ENCODE peak calls at places on chromosomes 5 and 9, in four cellular contexts. D is CD4-positive, CD25-positive, alpha-beta regulatory T cell; X is IMR-90; W is Jurkat, Clone E6-1. B is an unnamed sample.

GRCh38 chr5:131198625-131199024 is 27.9 kb downstream of the LYRM7 start:
- DNase-seq in D (no peak), X (peak; percentile 78), W (no peak), B (no peak)

GRCh38 chr5:146103594-146103993 is 1.8 kb downstream of the PLAC8L1 start:
- DNase-seq in D (no peak), X (no peak), W (no peak), B (no peak)

GRCh38 chr9:78303377-78304062 is 6.6 kb downstream of the PSAT1 start:
- DNase-seq in D (no peak), X (no peak), W (no peak), B (no peak)

GRCh38 chr9:21081451-21081850 is 3.7 kb upstream of the IFNB1 start:
- DNase-seq in D (no peak), X (no peak), W (no peak), B (no peak)

GRCh38 chr5:141369994-141370848 is at the start of gene PCDHGB3:
- DNase-seq in D (peak; percentile 26), X (peak; percentile 74), W (no peak), B (peak; percentile 38)

GRCh38 chr9:21580636-21581353 is 98.7 kb upstream of the IFNE start:
- DNase-seq in D (no peak), X (no peak), W (no peak), B (no peak)

GRCh38 chr5:55481293-55481900 is 53.4 kb downstream of the PLPP1 start:
- DNase-seq in D (no peak), X (no peak), W (no peak), B (no peak)

GRCh38 chr5:100905259-100905914 is 2.3 kb upstream of the ST8SIA4 start:
- DNase-seq in D (peak; percentile 61), X (no peak), W (peak; percentile 85), B (peak; percentile 36)

GRCh38 chr5:75192804-75193203 is 43.9 kb downstream of the ANKRD31 start:
- DNase-seq in D (no peak), X (no peak), W (no peak), B (no peak)

GRCh38 chr5:23494558-23494957 is 12.9 kb upstream of the PRDM9 start:
- DNase-seq in D (no peak), X (no peak), W (no peak), B (no peak)

GRCh38 chr5:177378884-177379883 is 5.0 kb upstream of the SLC34A1 start:
- DNase-seq in D (peak; percentile 38), X (peak; percentile 97), W (no peak), B (no peak)

GRCh38 chr5:128276537-128277216 is 193.1 kb downstream of the SLC12A2 start:
- DNase-seq in D (no peak), X (peak; percentile 20), W (no peak), B (no peak)

GRCh38 chr5:120568716-120569115 is 104.6 kb downstream of the PRR16 start:
- DNase-seq in D (no peak), X (peak; percentile 29), W (no peak), B (no peak)

GRCh38 chr5:133399247-133399891 is 213.0 kb downstream of the FSTL4 start:
- DNase-seq in D (no peak), X (no peak), W (no peak), B (no peak)

DNA sequence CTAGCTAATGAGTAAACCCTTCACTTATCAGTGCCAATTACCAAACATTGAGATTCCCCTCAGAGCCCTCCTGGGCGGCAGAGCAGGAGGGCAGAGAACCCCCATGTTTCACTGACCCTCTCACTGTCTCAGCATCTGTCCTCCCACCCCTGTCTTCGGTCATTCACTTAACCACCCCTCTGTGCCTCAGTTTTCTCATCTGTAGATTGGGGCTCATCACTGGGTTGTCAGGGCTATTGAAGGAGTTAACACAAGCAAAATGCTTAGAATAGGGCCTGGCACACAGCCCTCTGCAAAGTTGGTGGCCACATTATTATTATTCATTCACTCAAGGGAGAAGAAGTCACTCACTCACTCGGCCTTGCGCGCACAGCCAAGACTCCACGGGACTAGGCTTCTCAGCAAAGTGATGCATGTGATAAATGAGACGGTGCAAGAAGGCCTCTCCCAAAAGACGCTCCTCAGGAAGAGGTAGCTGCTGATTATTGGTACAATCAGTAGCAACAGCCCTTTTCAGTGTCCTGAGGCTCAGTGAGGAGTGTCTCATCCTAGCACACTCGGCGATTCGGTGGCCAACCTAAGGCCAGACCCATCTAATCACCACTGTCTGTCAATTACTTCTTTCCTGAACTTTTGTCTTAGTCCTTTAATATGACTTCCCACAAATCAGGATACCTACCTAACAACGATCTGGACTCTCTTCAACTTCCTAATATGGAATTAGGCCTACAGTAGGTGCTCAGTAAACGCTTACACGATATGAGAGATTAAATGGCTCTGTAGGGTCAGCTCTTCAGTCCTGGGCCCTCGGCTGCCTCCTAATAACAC is 7.9 kb downstream of the PDGFRB start:
- DNase-seq in D (no peak), X (no peak), W (no peak), B (no peak)
- H3K4me3 ChIP-seq in D (no peak overlapping the region), X (no peak overlapping the region), W (no peak overlapping the region), B (no peak overlapping the region)

DNA sequence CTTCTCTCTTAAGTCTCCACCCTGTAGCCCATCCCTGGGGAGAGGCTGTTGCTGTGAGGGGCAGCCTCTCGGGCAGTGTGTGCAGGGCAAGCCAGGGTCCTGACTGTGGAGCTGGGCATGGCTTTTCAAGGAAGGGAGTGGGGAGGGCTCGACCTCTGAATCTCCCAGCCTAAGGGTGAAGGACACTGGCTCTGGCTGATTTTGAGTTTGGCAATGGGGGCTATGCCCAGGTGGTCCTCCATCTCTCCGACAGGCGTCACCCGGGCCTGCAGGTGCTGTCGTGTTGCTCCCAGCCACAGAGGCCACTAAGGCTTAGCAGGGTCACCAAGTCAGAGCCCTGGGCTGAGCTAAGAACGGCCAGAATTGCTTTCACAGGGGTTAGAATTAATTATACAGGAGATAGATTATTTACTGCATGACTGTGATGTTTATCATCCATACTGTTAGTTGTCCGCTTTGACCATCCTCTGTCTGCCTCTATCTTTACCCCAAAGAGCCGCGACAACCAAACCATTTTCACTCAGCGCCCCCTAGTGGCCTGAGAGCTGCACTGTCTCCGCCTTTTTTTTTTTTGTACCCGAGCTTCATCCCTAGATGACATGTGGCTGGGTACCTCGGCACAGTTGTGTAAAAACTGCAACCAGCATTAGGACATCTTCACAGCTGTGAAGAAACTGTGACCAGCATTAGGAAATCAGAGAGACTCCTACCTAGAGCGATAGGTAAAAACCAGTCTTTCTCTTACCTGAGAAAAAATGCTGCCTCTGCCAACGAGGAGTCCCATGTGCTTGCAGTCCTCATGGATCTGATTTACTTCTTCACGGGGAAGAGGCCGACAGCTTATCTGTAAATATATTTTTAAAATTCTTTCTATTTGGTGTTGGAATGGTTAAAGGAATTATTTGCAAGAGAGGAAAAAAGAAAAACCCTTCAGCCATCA is 44.5 kb downstream of the AGXT2 start:
- DNase-seq in D (peak; percentile 51), X (peak; percentile 46), W (peak; percentile 42), B (peak; percentile 32)
- H3K4me3 ChIP-seq in D (no peak overlapping the region), X (no peak overlapping the region), W (no peak overlapping the region), B (no peak overlapping the region)

GRCh38 chr5:1883120-1883924 is 597 bp upstream of the IRX4 start:
- DNase-seq in D (no peak), X (no peak), W (no peak), B (no peak)
- H3K4me3 ChIP-seq in D (no peak overlapping the region), X (no peak overlapping the region), W (no peak overlapping the region), B (no peak overlapping the region)

DNA sequence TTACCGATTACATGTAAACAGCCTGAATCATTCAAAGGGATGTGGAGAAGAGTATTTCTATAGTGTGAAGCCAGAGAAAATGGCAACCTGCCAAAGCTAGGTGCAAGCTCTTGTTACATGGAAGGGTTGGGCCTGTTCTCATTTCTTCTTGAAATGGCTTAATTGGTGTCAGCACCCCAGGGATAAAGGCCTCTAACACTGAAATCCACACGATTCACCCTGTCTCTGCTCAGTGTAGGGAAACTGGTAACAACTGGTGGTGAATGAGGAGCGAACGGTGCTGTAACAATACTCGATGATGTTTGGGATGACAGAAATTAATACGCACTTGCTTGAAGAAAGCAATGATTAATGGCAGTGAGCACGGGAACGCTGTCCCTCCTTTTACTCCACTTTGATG is 16.2 kb downstream of the PBX3 start:
- DNase-seq in D (no peak), X (peak; percentile 56), W (no peak), B (no peak)
- H3K4me3 ChIP-seq in D (no peak overlapping the region), X (no peak overlapping the region), W (no peak overlapping the region), B (no peak overlapping the region)

DNA sequence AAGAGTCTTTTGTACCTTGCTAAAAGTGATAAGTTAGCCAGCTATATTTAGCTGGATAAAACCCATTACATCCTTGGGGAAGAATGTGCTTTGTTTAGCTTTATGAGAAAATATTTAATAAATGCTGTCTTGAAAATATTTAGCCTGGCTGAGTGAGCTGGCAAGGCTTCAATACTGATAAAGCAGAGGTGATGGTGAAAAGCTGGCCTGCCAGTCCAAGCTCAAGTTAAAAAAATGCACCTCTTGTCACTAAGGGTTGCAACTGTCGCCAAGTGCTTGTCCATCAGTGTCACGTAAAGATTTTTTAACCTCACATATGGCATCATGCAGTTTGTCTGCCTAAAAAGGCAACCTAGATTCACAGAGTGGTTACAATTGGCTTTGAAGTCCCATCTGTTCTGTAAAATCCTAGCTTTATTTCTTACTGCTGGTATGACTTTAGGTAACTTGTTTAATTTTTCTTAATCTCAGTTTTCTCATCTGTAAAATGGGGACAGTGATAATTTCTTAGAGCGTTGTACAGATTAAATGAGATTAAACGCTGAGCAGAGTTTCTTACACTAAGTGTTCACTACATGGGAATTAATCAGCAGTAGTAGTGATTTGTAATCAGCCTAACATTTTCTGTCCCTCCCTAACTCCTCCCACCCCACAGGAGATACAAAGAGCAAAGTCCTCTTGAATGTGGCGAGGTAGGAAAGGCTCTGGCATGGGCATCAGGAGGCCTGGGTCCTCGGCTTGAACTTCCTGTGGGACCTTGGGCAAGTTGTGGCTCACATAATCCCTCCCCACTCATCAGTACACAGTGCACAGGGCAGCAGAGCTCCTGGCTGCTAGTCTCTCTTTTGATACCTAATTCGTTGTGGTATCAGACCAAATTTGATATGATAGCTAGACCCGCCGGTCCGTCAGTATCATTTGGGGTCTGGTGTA is 48.7 kb downstream of the PIK3R1 start:
- DNase-seq in D (no peak), X (peak; percentile 81), W (peak; percentile 68), B (no peak)
- H3K4me3 ChIP-seq in D (no peak overlapping the region), X (no peak overlapping the region), W (no peak overlapping the region), B (no peak overlapping the region)

GRCh38 chr9:136058152-136058483 is 37.0 kb downstream of the NACC2 start:
- DNase-seq in D (no peak), X (no peak), W (no peak), B (no peak)

GRCh38 chr9:136056546-136057235 is 38.4 kb downstream of the NACC2 start:
- DNase-seq in D (no peak), X (no peak), W (no peak), B (no peak)

GRCh38 chr9:136058801-136059302 is 36.2 kb downstream of the NACC2 start:
- DNase-seq in D (no peak), X (no peak), W (no peak), B (no peak)

GRCh38 chr9:136055715-136056545 is 39.2 kb downstream of the NACC2 start:
- DNase-seq in D (peak; percentile 23), X (no peak), W (no peak), B (no peak)

GRCh38 chr9:136057236-136058151 is 37.6 kb downstream of the NACC2 start:
- DNase-seq in D (no peak), X (no peak), W (no peak), B (no peak)
- H3K4me3 ChIP-seq in D (no peak overlapping the region), X (no peak overlapping the region), W (no peak overlapping the region), B (no peak overlapping the region)

DNA sequence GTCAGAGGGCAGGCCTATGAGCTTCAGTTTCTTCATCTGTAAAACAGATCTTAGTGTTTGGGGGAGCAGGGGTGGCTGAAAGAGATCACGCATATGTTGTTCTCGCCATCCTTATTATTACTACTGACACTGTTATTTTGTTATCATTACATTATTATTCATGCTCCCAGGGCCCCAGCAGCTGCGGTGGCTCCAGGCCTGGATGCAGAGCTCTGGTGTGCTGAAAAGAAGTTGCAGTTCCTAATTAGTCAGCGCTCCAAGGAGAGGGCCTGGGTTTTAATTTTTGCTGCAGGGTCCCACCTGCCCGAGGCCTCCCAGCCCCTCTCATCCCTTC is 19.5 kb downstream of the CXXC5 start:
- DNase-seq in D (no peak), X (peak; percentile 60), W (no peak), B (no peak)
- H3K4me3 ChIP-seq in D (peak overlapping the region; percentile 55), X (peak overlapping the region; percentile 14), W (no peak overlapping the region), B (peak overlapping the region; percentile 64)

GRCh38 chr9:95024097-95024671 is 293.3 kb downstream of the FANCC start:
- DNase-seq in D (no peak), X (no peak), W (no peak), B (no peak)
- H3K4me3 ChIP-seq in D (no peak overlapping the region), X (no peak overlapping the region), W (no peak overlapping the region), B (no peak overlapping the region)